ENCODE peak calls at places on chromosomes 6 and 20, in eight cellular contexts. One of them, this sample, is unnamed.

GRCh38 chr6:35948725-35949124 is 27.8 kb upstream of the SRPK1 start:
- DNase-seq in uterus: no peak
- DNase-seq in kidney glomerular epithelial cell: no peak
- DNase-seq in activated CD4-positive, alpha-beta T cell treated with anti-CD3 and anti-CD28 coated beads, Interleukin-2, amount 50 U/mL, for 48 hours: no peak
- DNase-seq in stimulated activated CD8-positive, alpha-beta memory T cell treated with anti-CD3 and anti-CD28 coated beads, Interleukin-4, amount 100 ng/mL, for 4 hours: no peak
- DNase-seq in HTR-8/SVneo: no peak
- DNase-seq in nucleus accumbens: no peak
- DNase-seq in NCI-H1105: no peak
- DNase-seq in this sample: no peak

GRCh38 chr20:1930165-1930564 is 35.0 kb downstream of the SIRPA start:
- DNase-seq in HTR-8/SVneo: no peak
- DNase-seq in stimulated activated CD8-positive, alpha-beta memory T cell treated with anti-CD3 and anti-CD28 coated beads, Interleukin-4, amount 100 ng/mL, for 4 hours: no peak
- DNase-seq in activated CD4-positive, alpha-beta T cell treated with anti-CD3 and anti-CD28 coated beads, Interleukin-2, amount 50 U/mL, for 48 hours: no peak
- DNase-seq in uterus: no peak
- DNase-seq in kidney glomerular epithelial cell: no peak
- DNase-seq in nucleus accumbens: no peak
- DNase-seq in NCI-H1105: no peak
- DNase-seq in this sample: no peak

GRCh38 chr6:110590821-110591351 is 114.5 kb upstream of the SLC22A16 start:
- DNase-seq in nucleus accumbens: no peak
- DNase-seq in stimulated activated CD8-positive, alpha-beta memory T cell treated with anti-CD3 and anti-CD28 coated beads, Interleukin-4, amount 100 ng/mL, for 4 hours: no peak
- DNase-seq in activated CD4-positive, alpha-beta T cell treated with anti-CD3 and anti-CD28 coated beads, Interleukin-2, amount 50 U/mL, for 48 hours: peak
- DNase-seq in kidney glomerular epithelial cell: no peak
- DNase-seq in uterus: no peak
- DNase-seq in HTR-8/SVneo: no peak
- DNase-seq in NCI-H1105: no peak
- DNase-seq in this sample: no peak

GRCh38 chr6:70281923-70282902 is 20.7 kb downstream of the COL9A1 start:
- DNase-seq in nucleus accumbens: peak
- DNase-seq in uterus: no peak
- DNase-seq in kidney glomerular epithelial cell: no peak
- DNase-seq in stimulated activated CD8-positive, alpha-beta memory T cell treated with anti-CD3 and anti-CD28 coated beads, Interleukin-4, amount 100 ng/mL, for 4 hours: no peak
- DNase-seq in activated CD4-positive, alpha-beta T cell treated with anti-CD3 and anti-CD28 coated beads, Interleukin-2, amount 50 U/mL, for 48 hours: no peak
- DNase-seq in NCI-H1105: no peak
- DNase-seq in HTR-8/SVneo: no peak
- DNase-seq in this sample: no peak

GRCh38 chr20:62878244-62879030 is 16.8 kb upstream of the TCFL5 start:
- DNase-seq in NCI-H1105: no peak
- DNase-seq in HTR-8/SVneo: no peak
- DNase-seq in kidney glomerular epithelial cell: no peak
- DNase-seq in nucleus accumbens: no peak
- DNase-seq in stimulated activated CD8-positive, alpha-beta memory T cell treated with anti-CD3 and anti-CD28 coated beads, Interleukin-4, amount 100 ng/mL, for 4 hours: no peak
- DNase-seq in activated CD4-positive, alpha-beta T cell treated with anti-CD3 and anti-CD28 coated beads, Interleukin-2, amount 50 U/mL, for 48 hours: no peak
- DNase-seq in uterus: no peak
- DNase-seq in this sample: no peak

GRCh38 chr6:45613678-45614077 is 235.9 kb upstream of the SUPT3H start:
- DNase-seq in kidney glomerular epithelial cell: no peak
- DNase-seq in HTR-8/SVneo: no peak
- DNase-seq in nucleus accumbens: peak
- DNase-seq in stimulated activated CD8-positive, alpha-beta memory T cell treated with anti-CD3 and anti-CD28 coated beads, Interleukin-4, amount 100 ng/mL, for 4 hours: no peak
- DNase-seq in NCI-H1105: no peak
- DNase-seq in activated CD4-positive, alpha-beta T cell treated with anti-CD3 and anti-CD28 coated beads, Interleukin-2, amount 50 U/mL, for 48 hours: no peak
- DNase-seq in uterus: peak
- DNase-seq in this sample: no peak

GRCh38 chr20:14925286-14925685 is 587.9 kb upstream of the FLRT3 start:
- DNase-seq in uterus: no peak
- DNase-seq in activated CD4-positive, alpha-beta T cell treated with anti-CD3 and anti-CD28 coated beads, Interleukin-2, amount 50 U/mL, for 48 hours: no peak
- DNase-seq in nucleus accumbens: no peak
- DNase-seq in NCI-H1105: no peak
- DNase-seq in kidney glomerular epithelial cell: peak
- DNase-seq in HTR-8/SVneo: no peak
- DNase-seq in stimulated activated CD8-positive, alpha-beta memory T cell treated with anti-CD3 and anti-CD28 coated beads, Interleukin-4, amount 100 ng/mL, for 4 hours: no peak
- DNase-seq in this sample: no peak

GRCh38 chr6:16199792-16200191 is 38.6 kb upstream of the GMPR start:
- DNase-seq in NCI-H1105: no peak
- DNase-seq in HTR-8/SVneo: no peak
- DNase-seq in activated CD4-positive, alpha-beta T cell treated with anti-CD3 and anti-CD28 coated beads, Interleukin-2, amount 50 U/mL, for 48 hours: no peak
- DNase-seq in nucleus accumbens: peak
- DNase-seq in uterus: no peak
- DNase-seq in stimulated activated CD8-positive, alpha-beta memory T cell treated with anti-CD3 and anti-CD28 coated beads, Interleukin-4, amount 100 ng/mL, for 4 hours: no peak
- DNase-seq in kidney glomerular epithelial cell: no peak
- DNase-seq in this sample: no peak

GRCh38 chr20:1232538-1233111 is 6.8 kb downstream of the RAD21L1 start:
- DNase-seq in activated CD4-positive, alpha-beta T cell treated with anti-CD3 and anti-CD28 coated beads, Interleukin-2, amount 50 U/mL, for 48 hours: no peak
- DNase-seq in kidney glomerular epithelial cell: no peak
- DNase-seq in nucleus accumbens: no peak
- DNase-seq in stimulated activated CD8-positive, alpha-beta memory T cell treated with anti-CD3 and anti-CD28 coated beads, Interleukin-4, amount 100 ng/mL, for 4 hours: no peak
- DNase-seq in HTR-8/SVneo: no peak
- DNase-seq in uterus: no peak
- DNase-seq in NCI-H1105: no peak
- DNase-seq in this sample: no peak

GRCh38 chr20:24851346-24852019 is 97.6 kb upstream of the CST7 start:
- DNase-seq in uterus: no peak
- DNase-seq in stimulated activated CD8-positive, alpha-beta memory T cell treated with anti-CD3 and anti-CD28 coated beads, Interleukin-4, amount 100 ng/mL, for 4 hours: no peak
- DNase-seq in kidney glomerular epithelial cell: no peak
- DNase-seq in HTR-8/SVneo: no peak
- DNase-seq in nucleus accumbens: no peak
- DNase-seq in activated CD4-positive, alpha-beta T cell treated with anti-CD3 and anti-CD28 coated beads, Interleukin-2, amount 50 U/mL, for 48 hours: no peak
- DNase-seq in NCI-H1105: no peak
- DNase-seq in this sample: no peak

GRCh38 chr6:38348366-38348765 is 291.4 kb downstream of the BTBD9 start:
- DNase-seq in activated CD4-positive, alpha-beta T cell treated with anti-CD3 and anti-CD28 coated beads, Interleukin-2, amount 50 U/mL, for 48 hours: no peak
- DNase-seq in nucleus accumbens: no peak
- DNase-seq in NCI-H1105: no peak
- DNase-seq in uterus: no peak
- DNase-seq in kidney glomerular epithelial cell: no peak
- DNase-seq in stimulated activated CD8-positive, alpha-beta memory T cell treated with anti-CD3 and anti-CD28 coated beads, Interleukin-4, amount 100 ng/mL, for 4 hours: no peak
- DNase-seq in HTR-8/SVneo: no peak
- DNase-seq in this sample: no peak

GRCh38 chr6:150877928-150878327 is 12.4 kb downstream of the MTHFD1L start:
- DNase-seq in activated CD4-positive, alpha-beta T cell treated with anti-CD3 and anti-CD28 coated beads, Interleukin-2, amount 50 U/mL, for 48 hours: no peak
- DNase-seq in nucleus accumbens: no peak
- DNase-seq in kidney glomerular epithelial cell: no peak
- DNase-seq in uterus: no peak
- DNase-seq in HTR-8/SVneo: no peak
- DNase-seq in stimulated activated CD8-positive, alpha-beta memory T cell treated with anti-CD3 and anti-CD28 coated beads, Interleukin-4, amount 100 ng/mL, for 4 hours: no peak
- DNase-seq in NCI-H1105: no peak
- DNase-seq in this sample: no peak

GRCh38 chr6:2942916-2943563 is 28.3 kb downstream of the SERPINB6 start:
- DNase-seq in kidney glomerular epithelial cell: no peak
- DNase-seq in uterus: no peak
- DNase-seq in stimulated activated CD8-positive, alpha-beta memory T cell treated with anti-CD3 and anti-CD28 coated beads, Interleukin-4, amount 100 ng/mL, for 4 hours: no peak
- DNase-seq in activated CD4-positive, alpha-beta T cell treated with anti-CD3 and anti-CD28 coated beads, Interleukin-2, amount 50 U/mL, for 48 hours: no peak
- DNase-seq in NCI-H1105: no peak
- DNase-seq in nucleus accumbens: no peak
- DNase-seq in HTR-8/SVneo: no peak
- DNase-seq in this sample: peak

GRCh38 chr6:137700751-137701477 is 166.1 kb upstream of the TNFAIP3 start:
- DNase-seq in HTR-8/SVneo: no peak
- DNase-seq in uterus: no peak
- DNase-seq in nucleus accumbens: no peak
- DNase-seq in NCI-H1105: no peak
- DNase-seq in kidney glomerular epithelial cell: no peak
- DNase-seq in activated CD4-positive, alpha-beta T cell treated with anti-CD3 and anti-CD28 coated beads, Interleukin-2, amount 50 U/mL, for 48 hours: no peak
- DNase-seq in stimulated activated CD8-positive, alpha-beta memory T cell treated with anti-CD3 and anti-CD28 coated beads, Interleukin-4, amount 100 ng/mL, for 4 hours: no peak
- DNase-seq in this sample: no peak

GRCh38 chr6:95197590-95197989 is 379.7 kb upstream of the MANEA start:
- DNase-seq in activated CD4-positive, alpha-beta T cell treated with anti-CD3 and anti-CD28 coated beads, Interleukin-2, amount 50 U/mL, for 48 hours: no peak
- DNase-seq in stimulated activated CD8-positive, alpha-beta memory T cell treated with anti-CD3 and anti-CD28 coated beads, Interleukin-4, amount 100 ng/mL, for 4 hours: no peak
- DNase-seq in HTR-8/SVneo: no peak
- DNase-seq in kidney glomerular epithelial cell: no peak
- DNase-seq in uterus: no peak
- DNase-seq in NCI-H1105: no peak
- DNase-seq in nucleus accumbens: no peak
- DNase-seq in this sample: no peak

GRCh38 chr6:83221886-83222479 is 28.8 kb downstream of the RWDD2A start:
- DNase-seq in nucleus accumbens: no peak
- DNase-seq in NCI-H1105: peak
- DNase-seq in stimulated activated CD8-positive, alpha-beta memory T cell treated with anti-CD3 and anti-CD28 coated beads, Interleukin-4, amount 100 ng/mL, for 4 hours: no peak
- DNase-seq in uterus: no peak
- DNase-seq in kidney glomerular epithelial cell: peak
- DNase-seq in activated CD4-positive, alpha-beta T cell treated with anti-CD3 and anti-CD28 coated beads, Interleukin-2, amount 50 U/mL, for 48 hours: no peak
- DNase-seq in HTR-8/SVneo: peak
- DNase-seq in this sample: no peak

GRCh38 chr6:106097368-106098231 is 11.5 kb downstream of the PRDM1 start:
- DNase-seq in activated CD4-positive, alpha-beta T cell treated with anti-CD3 and anti-CD28 coated beads, Interleukin-2, amount 50 U/mL, for 48 hours: no peak
- DNase-seq in uterus: no peak
- DNase-seq in nucleus accumbens: no peak
- DNase-seq in kidney glomerular epithelial cell: no peak
- DNase-seq in NCI-H1105: no peak
- DNase-seq in stimulated activated CD8-positive, alpha-beta memory T cell treated with anti-CD3 and anti-CD28 coated beads, Interleukin-4, amount 100 ng/mL, for 4 hours: no peak
- DNase-seq in HTR-8/SVneo: no peak
- DNase-seq in this sample: peak

GRCh38 chr20:57047281-57048026 is 219.0 kb downstream of the BMP7 start:
- DNase-seq in uterus: no peak
- DNase-seq in nucleus accumbens: peak
- DNase-seq in activated CD4-positive, alpha-beta T cell treated with anti-CD3 and anti-CD28 coated beads, Interleukin-2, amount 50 U/mL, for 48 hours: no peak
- DNase-seq in kidney glomerular epithelial cell: no peak
- DNase-seq in stimulated activated CD8-positive, alpha-beta memory T cell treated with anti-CD3 and anti-CD28 coated beads, Interleukin-4, amount 100 ng/mL, for 4 hours: no peak
- DNase-seq in HTR-8/SVneo: peak
- DNase-seq in NCI-H1105: no peak
- DNase-seq in this sample: no peak

GRCh38 chr6:3612341-3613041 is 139.0 kb downstream of the PXDC1 start:
- DNase-seq in NCI-H1105: peak
- DNase-seq in nucleus accumbens: no peak
- DNase-seq in stimulated activated CD8-positive, alpha-beta memory T cell treated with anti-CD3 and anti-CD28 coated beads, Interleukin-4, amount 100 ng/mL, for 4 hours: no peak
- DNase-seq in HTR-8/SVneo: peak
- DNase-seq in kidney glomerular epithelial cell: peak
- DNase-seq in uterus: peak
- DNase-seq in activated CD4-positive, alpha-beta T cell treated with anti-CD3 and anti-CD28 coated beads, Interleukin-2, amount 50 U/mL, for 48 hours: no peak
- DNase-seq in this sample: no peak

GRCh38 chr6:39169448-39170344 is 54.7 kb upstream of the SAYSD1 start:
- DNase-seq in kidney glomerular epithelial cell: no peak
- DNase-seq in uterus: peak
- DNase-seq in nucleus accumbens: no peak
- DNase-seq in activated CD4-positive, alpha-beta T cell treated with anti-CD3 and anti-CD28 coated beads, Interleukin-2, amount 50 U/mL, for 48 hours: no peak
- DNase-seq in stimulated activated CD8-positive, alpha-beta memory T cell treated with anti-CD3 and anti-CD28 coated beads, Interleukin-4, amount 100 ng/mL, for 4 hours: no peak
- DNase-seq in HTR-8/SVneo: no peak
- DNase-seq in NCI-H1105: no peak
- DNase-seq in this sample: no peak

GRCh38 chr6:134106702-134107101 is 54.3 kb upstream of the SLC2A12 start:
- DNase-seq in uterus: no peak
- DNase-seq in activated CD4-positive, alpha-beta T cell treated with anti-CD3 and anti-CD28 coated beads, Interleukin-2, amount 50 U/mL, for 48 hours: no peak
- DNase-seq in kidney glomerular epithelial cell: no peak
- DNase-seq in NCI-H1105: no peak
- DNase-seq in nucleus accumbens: no peak
- DNase-seq in HTR-8/SVneo: no peak
- DNase-seq in stimulated activated CD8-positive, alpha-beta memory T cell treated with anti-CD3 and anti-CD28 coated beads, Interleukin-4, amount 100 ng/mL, for 4 hours: no peak
- DNase-seq in this sample: no peak

GRCh38 chr20:52572687-52573086 is 381.1 kb upstream of the ZFP64 start:
- DNase-seq in uterus: no peak
- DNase-seq in activated CD4-positive, alpha-beta T cell treated with anti-CD3 and anti-CD28 coated beads, Interleukin-2, amount 50 U/mL, for 48 hours: no peak
- DNase-seq in NCI-H1105: no peak
- DNase-seq in kidney glomerular epithelial cell: no peak
- DNase-seq in HTR-8/SVneo: no peak
- DNase-seq in nucleus accumbens: no peak
- DNase-seq in stimulated activated CD8-positive, alpha-beta memory T cell treated with anti-CD3 and anti-CD28 coated beads, Interleukin-4, amount 100 ng/mL, for 4 hours: no peak
- DNase-seq in this sample: no peak

GRCh38 chr6:15956205-15957106 is 172.4 kb upstream of the MYLIP start:
- DNase-seq in kidney glomerular epithelial cell: peak
- DNase-seq in HTR-8/SVneo: no peak
- DNase-seq in nucleus accumbens: no peak
- DNase-seq in uterus: no peak
- DNase-seq in activated CD4-positive, alpha-beta T cell treated with anti-CD3 and anti-CD28 coated beads, Interleukin-2, amount 50 U/mL, for 48 hours: no peak
- DNase-seq in NCI-H1105: peak
- DNase-seq in stimulated activated CD8-positive, alpha-beta memory T cell treated with anti-CD3 and anti-CD28 coated beads, Interleukin-4, amount 100 ng/mL, for 4 hours: no peak
- DNase-seq in this sample: no peak

GRCh38 chr6:47098570-47098993 is 56.5 kb upstream of the ADGRF1 start:
- DNase-seq in kidney glomerular epithelial cell: no peak
- DNase-seq in NCI-H1105: no peak
- DNase-seq in HTR-8/SVneo: no peak
- DNase-seq in stimulated activated CD8-positive, alpha-beta memory T cell treated with anti-CD3 and anti-CD28 coated beads, Interleukin-4, amount 100 ng/mL, for 4 hours: no peak
- DNase-seq in nucleus accumbens: no peak
- DNase-seq in activated CD4-positive, alpha-beta T cell treated with anti-CD3 and anti-CD28 coated beads, Interleukin-2, amount 50 U/mL, for 48 hours: no peak
- DNase-seq in uterus: peak
- DNase-seq in this sample: no peak

GRCh38 chr6:127115032-127115661 is 3.3 kb upstream of the RSPO3 start:
- DNase-seq in nucleus accumbens: no peak
- DNase-seq in NCI-H1105: no peak
- DNase-seq in HTR-8/SVneo: no peak
- DNase-seq in stimulated activated CD8-positive, alpha-beta memory T cell treated with anti-CD3 and anti-CD28 coated beads, Interleukin-4, amount 100 ng/mL, for 4 hours: no peak
- DNase-seq in uterus: no peak
- DNase-seq in activated CD4-positive, alpha-beta T cell treated with anti-CD3 and anti-CD28 coated beads, Interleukin-2, amount 50 U/mL, for 48 hours: no peak
- DNase-seq in kidney glomerular epithelial cell: no peak
- DNase-seq in this sample: no peak

GRCh38 chr6:89610149-89610642 is 28.4 kb downstream of the LYRM2 start:
- DNase-seq in HTR-8/SVneo: peak
- DNase-seq in nucleus accumbens: peak
- DNase-seq in stimulated activated CD8-positive, alpha-beta memory T cell treated with anti-CD3 and anti-CD28 coated beads, Interleukin-4, amount 100 ng/mL, for 4 hours: peak
- DNase-seq in kidney glomerular epithelial cell: no peak
- DNase-seq in uterus: peak
- DNase-seq in activated CD4-positive, alpha-beta T cell treated with anti-CD3 and anti-CD28 coated beads, Interleukin-2, amount 50 U/mL, for 48 hours: peak
- DNase-seq in NCI-H1105: peak
- DNase-seq in this sample: peak

GRCh38 chr6:42429836-42430235 is 21.9 kb downstream of the TRERF1 start:
- DNase-seq in activated CD4-positive, alpha-beta T cell treated with anti-CD3 and anti-CD28 coated beads, Interleukin-2, amount 50 U/mL, for 48 hours: no peak
- DNase-seq in HTR-8/SVneo: no peak
- DNase-seq in stimulated activated CD8-positive, alpha-beta memory T cell treated with anti-CD3 and anti-CD28 coated beads, Interleukin-4, amount 100 ng/mL, for 4 hours: no peak
- DNase-seq in kidney glomerular epithelial cell: no peak
- DNase-seq in NCI-H1105: no peak
- DNase-seq in nucleus accumbens: no peak
- DNase-seq in uterus: no peak
- DNase-seq in this sample: no peak

GRCh38 chr6:39347906-39348585 is 25.5 kb upstream of the KCNK16 start:
- DNase-seq in kidney glomerular epithelial cell: peak
- DNase-seq in uterus: peak
- DNase-seq in stimulated activated CD8-positive, alpha-beta memory T cell treated with anti-CD3 and anti-CD28 coated beads, Interleukin-4, amount 100 ng/mL, for 4 hours: peak
- DNase-seq in activated CD4-positive, alpha-beta T cell treated with anti-CD3 and anti-CD28 coated beads, Interleukin-2, amount 50 U/mL, for 48 hours: peak
- DNase-seq in NCI-H1105: peak
- DNase-seq in HTR-8/SVneo: peak
- DNase-seq in nucleus accumbens: peak
- DNase-seq in this sample: peak

GRCh38 chr20:43824279-43824678 is 90.4 kb upstream of the TOX2 start:
- DNase-seq in stimulated activated CD8-positive, alpha-beta memory T cell treated with anti-CD3 and anti-CD28 coated beads, Interleukin-4, amount 100 ng/mL, for 4 hours: no peak
- DNase-seq in activated CD4-positive, alpha-beta T cell treated with anti-CD3 and anti-CD28 coated beads, Interleukin-2, amount 50 U/mL, for 48 hours: no peak
- DNase-seq in nucleus accumbens: no peak
- DNase-seq in uterus: no peak
- DNase-seq in HTR-8/SVneo: no peak
- DNase-seq in kidney glomerular epithelial cell: no peak
- DNase-seq in NCI-H1105: no peak
- DNase-seq in this sample: no peak

GRCh38 chr6:12233693-12234551 is 56.2 kb upstream of the EDN1 start:
- DNase-seq in NCI-H1105: peak
- DNase-seq in activated CD4-positive, alpha-beta T cell treated with anti-CD3 and anti-CD28 coated beads, Interleukin-2, amount 50 U/mL, for 48 hours: peak
- DNase-seq in uterus: peak
- DNase-seq in stimulated activated CD8-positive, alpha-beta memory T cell treated with anti-CD3 and anti-CD28 coated beads, Interleukin-4, amount 100 ng/mL, for 4 hours: peak
- DNase-seq in HTR-8/SVneo: peak
- DNase-seq in nucleus accumbens: peak
- DNase-seq in kidney glomerular epithelial cell: peak
- DNase-seq in this sample: peak

GRCh38 chr6:19478992-19479391 is 358.2 kb upstream of the ID4 start:
- DNase-seq in HTR-8/SVneo: peak
- DNase-seq in stimulated activated CD8-positive, alpha-beta memory T cell treated with anti-CD3 and anti-CD28 coated beads, Interleukin-4, amount 100 ng/mL, for 4 hours: no peak
- DNase-seq in NCI-H1105: no peak
- DNase-seq in activated CD4-positive, alpha-beta T cell treated with anti-CD3 and anti-CD28 coated beads, Interleukin-2, amount 50 U/mL, for 48 hours: no peak
- DNase-seq in uterus: no peak
- DNase-seq in nucleus accumbens: no peak
- DNase-seq in kidney glomerular epithelial cell: peak
- DNase-seq in this sample: no peak

GRCh38 chr6:24836116-24836515 is 37.4 kb upstream of the ARMH2 start:
- DNase-seq in HTR-8/SVneo: no peak
- DNase-seq in nucleus accumbens: no peak
- DNase-seq in uterus: no peak
- DNase-seq in kidney glomerular epithelial cell: no peak
- DNase-seq in NCI-H1105: peak
- DNase-seq in stimulated activated CD8-positive, alpha-beta memory T cell treated with anti-CD3 and anti-CD28 coated beads, Interleukin-4, amount 100 ng/mL, for 4 hours: no peak
- DNase-seq in activated CD4-positive, alpha-beta T cell treated with anti-CD3 and anti-CD28 coated beads, Interleukin-2, amount 50 U/mL, for 48 hours: no peak
- DNase-seq in this sample: no peak

This sample was measured in naive B cell.